ENCODE peak calls at places on chromosomes 4 and X, in five cellular contexts. O is astrocyte of the cerebellum, P is heart right ventricle, N is suprapubic skin, U is GM06990. I is an unnamed sample.

GRCh38 chr4:53744446-53745160 is 153.3 kb upstream of the LNX1 start:
- DNase-seq in O (no peak), P (no peak), N (no peak), U (peak), I (no peak)

GRCh38 chr4:105887508-105887907 is 7.8 kb upstream of the NPNT start:
- DNase-seq in O (no peak), P (no peak), N (no peak), U (no peak), I (no peak)

GRCh38 chr4:10200869-10201268 is 84.3 kb upstream of the WDR1 start:
- DNase-seq in O (no peak), P (no peak), N (no peak), U (no peak), I (no peak)

GRCh38 chrX:153775631-153776595 is 4.9 kb upstream of the SRPK3 start:
- DNase-seq in O (no peak), P (no peak), N (no peak), U (no peak), I (no peak)

GRCh38 chr4:181061787-181062186 is 1181.4 kb upstream of the TENM3 start:
- DNase-seq in O (no peak), P (no peak), N (no peak), U (no peak), I (no peak)

GRCh38 chrX:119672252-119672825 is 20.6 kb downstream of the SEPTIN6 start:
- DNase-seq in O (no peak), P (no peak), N (no peak), U (no peak), I (no peak)

GRCh38 chr4:83704786-83705185 is 168.9 kb downstream of the GPAT3 start:
- DNase-seq in O (no peak), P (no peak), N (no peak), U (no peak), I (no peak)

GRCh38 chrX:43716696-43717095 is 60.6 kb downstream of the MAOA start:
- DNase-seq in O (no peak), P (no peak), N (no peak), U (no peak), I (no peak)

GRCh38 chr4:77600521-77601451 is 4.8 kb upstream of the CXCL13 start:
- DNase-seq in O (peak), P (no peak), N (no peak), U (no peak), I (no peak)

GRCh38 chrX:150362599-150363481 is at the start of gene MAMLD1:
- DNase-seq in O (no peak), P (peak), N (peak), U (no peak), I (no peak)

GRCh38 chr4:826508-827208 is 729 bp upstream of the CPLX1 start:
- DNase-seq in O (no peak), P (no peak), N (peak), U (no peak), I (no peak)

GRCh38 chr4:156771171-156771837 is 200.3 kb downstream of the PDGFC start:
- DNase-seq in O (peak), P (no peak), N (no peak), U (no peak), I (no peak)

GRCh38 chr4:140223056-140223810 is 69.2 kb upstream of the MAML3 start:
- DNase-seq in O (no peak), P (no peak), N (no peak), U (no peak), I (no peak)

GRCh38 chrX:19007868-19008267 is 24.0 kb upstream of the PHKA2 start:
- DNase-seq in O (no peak), P (no peak), N (no peak), U (no peak), I (no peak)

GRCh38 chrX:153926863-153927685 is 1.0 kb upstream of the ARHGAP4 start:
- DNase-seq in O (no peak), P (peak), N (no peak), U (peak), I (peak)

GRCh38 chr4:139282375-139283075 is 2.5 kb upstream of the MGARP start:
- DNase-seq in O (no peak), P (no peak), N (no peak), U (no peak), I (no peak)

GRCh38 chr4:125115941-125116340 is 198.8 kb upstream of the FAT4 start:
- DNase-seq in O (peak), P (no peak), N (no peak), U (no peak), I (no peak)

GRCh38 chrX:71910526-71911022 is at the start of gene NHSL2:
- DNase-seq in O (no peak), P (peak), N (no peak), U (no peak), I (no peak)

DNA sequence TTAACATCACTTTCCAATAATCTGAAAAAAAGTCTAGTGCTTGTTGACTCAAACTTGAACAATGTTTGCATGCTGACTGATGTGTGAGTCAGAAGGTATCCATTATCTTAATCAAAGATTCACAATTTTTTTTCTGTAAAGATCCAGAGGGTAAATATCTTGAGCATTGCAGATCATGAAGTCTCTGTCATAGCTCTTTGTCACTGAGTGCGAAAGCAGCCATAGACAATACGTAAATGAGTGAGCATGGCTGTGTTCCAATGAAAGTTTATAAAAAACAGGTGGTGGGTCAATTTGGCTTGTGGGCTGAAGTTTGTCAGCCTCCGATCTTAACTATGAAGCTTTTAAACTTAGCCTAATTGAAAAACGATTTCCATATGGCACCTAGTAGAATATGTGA is 37.7 kb downstream of the NHS start:
- DNase-seq in O (no peak), P (no peak), N (no peak), U (no peak), I (no peak)
- H3K4me3 ChIP-seq in O (no peak), P (no peak), N (no peak), U (no peak), I (no peak)

DNA sequence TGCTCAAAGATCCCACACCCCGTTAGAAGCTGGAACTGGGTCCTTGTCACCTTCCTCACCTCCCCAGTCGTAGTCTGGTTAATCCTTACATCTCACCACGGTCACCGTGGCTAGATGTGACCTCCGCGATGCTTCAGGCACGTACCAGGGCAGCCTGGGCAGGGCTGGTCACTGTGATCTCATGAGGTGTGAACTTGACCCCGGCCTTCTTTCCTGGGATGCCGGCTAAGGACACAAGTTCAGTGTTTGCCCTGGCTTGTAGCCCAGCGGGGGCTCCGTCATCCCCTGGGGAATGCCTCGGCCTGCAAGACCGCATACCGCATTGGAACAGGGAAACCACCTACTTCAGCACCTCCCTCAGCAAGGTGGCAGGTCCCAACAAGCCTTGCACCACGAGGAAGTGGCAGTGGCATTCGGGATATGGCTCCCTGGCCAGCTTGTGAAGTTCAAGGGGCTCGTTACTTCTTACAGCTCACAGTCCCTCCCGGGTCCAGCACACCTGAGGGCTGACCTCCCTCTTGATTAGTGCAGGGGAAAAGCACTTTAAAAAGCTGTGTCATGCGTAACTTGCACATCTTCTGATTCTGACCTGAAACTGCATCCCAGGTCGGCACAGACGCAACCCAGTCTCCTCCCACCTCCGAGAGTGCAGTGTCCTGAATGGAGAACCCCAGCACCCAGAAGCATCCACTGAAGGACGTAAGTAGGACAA is 25.9 kb downstream of the NOP14 start:
- DNase-seq in O (no peak), P (no peak), N (peak), U (peak), I (no peak)
- H3K4me3 ChIP-seq in O (no peak), P (no peak), N (peak), U (peak), I (peak)

DNA sequence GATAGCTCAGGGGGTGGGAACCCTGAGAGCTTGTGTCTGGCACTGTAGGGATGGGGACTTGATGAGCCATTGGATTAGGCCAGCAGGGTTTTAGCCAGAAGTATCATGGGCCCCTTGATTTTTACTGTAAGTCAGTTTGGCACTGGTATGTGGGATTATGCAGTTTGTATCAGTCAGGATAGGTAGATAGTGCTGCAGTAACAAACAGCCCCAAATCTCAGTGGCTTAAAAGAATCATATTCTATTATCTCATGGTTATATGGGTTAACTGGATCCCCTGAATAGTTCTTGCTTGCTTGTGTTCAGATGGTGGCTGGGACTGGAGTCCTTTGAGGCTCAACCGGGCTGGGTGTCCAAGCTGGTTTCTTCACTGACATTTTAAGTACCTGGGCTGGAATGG is 56.5 kb downstream of the SORCS2 start:
- DNase-seq in O (no peak), P (no peak), N (no peak), U (no peak), I (no peak)
- H3K4me3 ChIP-seq in O (no peak), P (no peak), N (no peak), U (no peak), I (no peak)

DNA sequence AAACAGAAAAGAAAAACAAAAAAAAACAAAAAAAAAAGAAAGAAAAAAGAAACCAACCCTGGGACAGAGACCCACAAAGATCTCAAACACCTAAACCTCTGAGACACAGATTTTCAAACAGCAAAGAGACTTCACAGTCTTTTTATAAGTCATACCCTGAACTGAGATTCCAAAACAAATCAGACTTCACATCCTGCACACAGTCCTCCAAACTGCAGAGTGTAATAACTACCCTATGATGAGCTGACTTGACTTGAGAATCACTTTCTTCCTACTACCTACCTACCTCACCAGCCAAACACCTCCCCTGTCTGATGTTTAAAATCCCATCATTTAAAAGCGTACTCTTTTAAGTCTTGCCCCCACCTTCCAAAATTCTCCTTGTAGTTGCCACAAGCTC is 25.2 kb upstream of the GLOD5 start:
- DNase-seq in O (no peak), P (no peak), N (no peak), U (no peak), I (no peak)
- H3K4me3 ChIP-seq in O (peak), P (no peak), N (no peak), U (peak), I (no peak)

DNA sequence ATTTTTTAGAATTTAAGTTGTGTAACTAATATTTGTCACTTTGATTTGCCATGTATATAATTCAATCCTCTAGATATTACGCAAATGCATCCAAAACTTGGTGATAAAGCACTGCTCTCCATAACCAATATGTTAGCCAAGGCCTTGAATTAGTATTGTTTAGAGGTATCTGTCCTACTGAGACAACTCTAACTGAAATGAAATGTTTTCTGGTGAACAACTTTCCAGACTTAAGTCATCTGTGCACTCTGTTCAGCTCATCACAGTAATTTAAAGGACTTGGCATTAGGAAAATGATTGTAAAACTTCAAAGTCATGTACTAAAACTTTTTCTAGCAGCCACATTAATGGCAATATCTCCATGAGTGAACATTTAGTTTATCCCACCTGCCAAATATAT is 73.1 kb downstream of the HPGD start:
- DNase-seq in O (no peak), P (no peak), N (no peak), U (no peak), I (no peak)
- H3K4me3 ChIP-seq in O (no peak), P (no peak), N (no peak), U (no peak), I (no peak)

GRCh38 chrX:35015627-35016026 is 73.0 kb downstream of the FAM47B start:
- DNase-seq in O (no peak), P (no peak), N (no peak), U (no peak), I (no peak)

DNA sequence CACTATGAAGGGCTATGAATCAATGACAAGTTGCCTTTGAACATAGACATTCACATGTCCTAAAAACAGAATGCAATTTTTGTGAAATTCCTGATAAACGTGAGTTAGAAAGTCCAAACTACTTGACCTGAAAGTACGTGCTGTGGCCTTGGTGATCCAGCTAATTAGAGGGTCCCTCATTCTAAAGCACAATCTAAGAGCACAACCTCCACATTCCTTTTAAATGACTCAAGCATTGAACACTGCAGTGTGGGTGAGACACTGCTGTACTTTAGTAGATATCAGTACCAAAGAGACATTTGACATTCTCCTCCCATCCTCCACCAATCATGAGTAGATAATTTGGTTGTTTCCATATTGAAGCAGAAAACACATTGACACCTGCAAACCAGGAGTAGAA is 73.5 kb downstream of the FAM47B start:
- DNase-seq in O (no peak), P (no peak), N (no peak), U (no peak), I (no peak)
- H3K4me3 ChIP-seq in O (no peak), P (no peak), N (no peak), U (no peak), I (no peak)

DNA sequence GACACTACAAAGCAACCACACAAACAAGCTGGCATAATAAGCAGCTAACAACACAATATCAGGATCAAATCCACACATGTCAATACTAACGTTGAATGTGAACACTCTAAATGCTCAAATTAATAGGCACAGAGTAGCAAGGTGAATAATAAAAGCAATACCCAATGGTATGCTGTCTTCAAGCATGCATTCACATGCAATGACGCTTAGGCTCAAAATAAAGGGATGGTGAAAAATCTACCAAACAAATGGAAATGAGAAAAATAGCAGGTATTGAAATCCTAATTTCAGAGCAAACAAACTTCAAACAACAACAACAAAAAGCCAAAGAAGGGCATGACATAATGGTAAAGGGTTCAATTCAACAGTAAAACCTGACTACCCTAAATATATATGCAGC is 74.0 kb upstream of the FAM47B start:
- DNase-seq in O (no peak), P (no peak), N (no peak), U (no peak), I (no peak)
- H3K4me3 ChIP-seq in O (no peak), P (no peak), N (no peak), U (no peak), I (no peak)

I was measured in GM12864.